ENCODE peak calls at places on chromosomes 4 and X, in four cellular contexts. Z, P, B and R are unnamed samples.

GRCh38 chr4:105189855-105190650 is 43.4 kb downstream of the TET2 start:
- DNase-seq in Z (no peak), P (no peak), B (no peak), R (no peak)

GRCh38 chr4:100907465-100908454 is 389.9 kb upstream of the EMCN start:
- DNase-seq in Z (no peak), P (peak), B (peak), R (no peak)

GRCh38 chr4:174260099-174260498 is 23.4 kb downstream of the FBXO8 start:
- DNase-seq in Z (no peak), P (peak), B (peak), R (peak)

GRCh38 chr4:173520921-173521473 is 9.0 kb downstream of the HAND2 start:
- DNase-seq in Z (no peak), P (no peak), B (no peak), R (no peak)

GRCh38 chr4:155772459-155773195 is 13.8 kb downstream of the GUCY1B1 start:
- DNase-seq in Z (no peak), P (no peak), B (no peak), R (no peak)

GRCh38 chrX:41664307-41665299 is 24.2 kb upstream of the GPR34 start:
- DNase-seq in Z (no peak), P (no peak), B (no peak), R (no peak)

GRCh38 chr4:76058302-76058701 is 16.2 kb upstream of the ART3 start:
- DNase-seq in Z (no peak), P (no peak), B (no peak), R (no peak)

GRCh38 chrX:137545711-137546651 is 19.9 kb upstream of the ZIC3 start:
- DNase-seq in Z (no peak), P (no peak), B (no peak), R (no peak)

GRCh38 chr4:184514121-184514988 is 40.0 kb upstream of the IRF2 start:
- DNase-seq in Z (peak), P (peak), B (peak), R (peak)

GRCh38 chrX:123878177-123878576 is 18.3 kb downstream of the XIAP start:
- DNase-seq in Z (no peak), P (peak), B (peak), R (no peak)

GRCh38 chrX:81791086-81791485 is 589.2 kb downstream of the SH3BGRL start:
- DNase-seq in Z (no peak), P (no peak), B (no peak), R (no peak)

GRCh38 chr4:38860788-38861424 is 4.3 kb upstream of the TLR6 start:
- DNase-seq in Z (peak), P (peak), B (peak), R (no peak)

GRCh38 chrX:97629597-97629985 is 745.9 kb downstream of the RPA4 start:
- DNase-seq in Z (no peak), P (no peak), B (no peak), R (no peak)

GRCh38 chrX:42398967-42399631 is 378.9 kb downstream of the PPP1R2C start:
- DNase-seq in Z (no peak), P (no peak), B (peak), R (no peak)

GRCh38 chr4:163663454-163664225 is 169.2 kb downstream of the TMA16 start:
- DNase-seq in Z (no peak), P (no peak), B (no peak), R (no peak)

GRCh38 chr4:911871-912490 is 20.1 kb downstream of the GAK start:
- DNase-seq in Z (no peak), P (no peak), B (no peak), R (no peak)

GRCh38 chr4:165877291-165877690 is 4.3 kb downstream of the TLL1 start:
- DNase-seq in Z (no peak), P (peak), B (peak), R (no peak)

GRCh38 chr4:33091961-33092360 is 2371.8 kb downstream of the PCDH7 start:
- DNase-seq in Z (no peak), P (peak), B (peak), R (no peak)

GRCh38 chrX:14943963-14944362 is 70.7 kb downstream of the MOSPD2 start:
- DNase-seq in Z (no peak), P (no peak), B (no peak), R (no peak)

GRCh38 chr4:140049024-140049923 is 104.7 kb downstream of the MAML3 start:
- DNase-seq in Z (peak), P (peak), B (peak), R (no peak)

GRCh38 chrX:69320116-69320515 is 154.9 kb upstream of the PJA1 start:
- DNase-seq in Z (no peak), P (no peak), B (no peak), R (no peak)

GRCh38 chr4:70306101-70306500 is 28.7 kb upstream of the CABS1 start:
- DNase-seq in Z (no peak), P (no peak), B (no peak), R (no peak)

DNA sequence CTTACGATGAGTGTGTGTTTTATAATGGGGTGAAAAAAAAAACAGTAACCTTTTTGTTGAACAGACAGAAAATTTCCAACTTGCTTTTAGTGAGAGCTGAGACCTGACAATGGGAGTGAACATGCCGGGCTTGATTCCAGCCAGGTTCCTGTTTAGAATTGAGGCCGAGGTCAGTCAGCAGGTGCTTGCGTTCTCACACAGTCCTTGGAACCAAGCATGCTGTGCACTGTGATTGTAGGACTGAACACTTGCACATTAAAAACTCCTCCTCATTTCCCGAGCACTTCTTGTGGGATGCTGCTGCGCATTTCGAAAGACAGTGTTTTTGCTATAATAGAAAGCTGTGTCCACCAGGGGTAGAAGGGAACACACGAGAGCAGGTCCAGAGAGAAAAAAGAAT is 51.8 kb downstream of the TMEM131L start:
- DNase-seq in Z (peak), P (no peak), B (no peak), R (no peak)
- H3K4me3 ChIP-seq in Z (no peak), P (no peak), B (no peak), R (no peak)

GRCh38 chrX:77412631-77413030 is 34.6 kb upstream of the FGF16 start:
- DNase-seq in Z (no peak), P (no peak), B (no peak), R (no peak)

GRCh38 chrX:77415882-77416281 is 31.3 kb upstream of the FGF16 start:
- DNase-seq in Z (no peak), P (no peak), B (no peak), R (no peak)

DNA sequence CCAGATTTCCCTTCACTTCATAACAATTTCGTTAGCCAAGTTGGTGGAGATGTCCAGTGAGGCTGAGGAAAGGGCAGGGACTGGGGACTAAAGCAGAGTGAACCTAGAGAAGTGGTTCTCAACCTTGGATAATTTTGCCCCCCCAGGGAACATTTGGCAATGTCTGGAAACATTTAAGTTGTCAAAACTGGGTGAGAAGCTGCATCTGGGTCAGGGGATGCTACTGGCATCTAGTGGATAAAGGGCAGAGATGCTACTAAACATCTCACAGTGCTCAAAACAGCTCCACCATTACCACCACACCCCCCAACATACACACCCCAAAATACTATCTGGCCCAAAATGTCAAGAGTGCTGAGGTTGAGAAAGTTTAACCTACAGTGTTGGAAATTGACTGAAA is 32.0 kb upstream of the FGF16 start:
- DNase-seq in Z (no peak), P (peak), B (peak), R (no peak)
- TF ChIP-seq CTCF in Z (no peak), P (no peak), B (peak), R (peak)

DNA sequence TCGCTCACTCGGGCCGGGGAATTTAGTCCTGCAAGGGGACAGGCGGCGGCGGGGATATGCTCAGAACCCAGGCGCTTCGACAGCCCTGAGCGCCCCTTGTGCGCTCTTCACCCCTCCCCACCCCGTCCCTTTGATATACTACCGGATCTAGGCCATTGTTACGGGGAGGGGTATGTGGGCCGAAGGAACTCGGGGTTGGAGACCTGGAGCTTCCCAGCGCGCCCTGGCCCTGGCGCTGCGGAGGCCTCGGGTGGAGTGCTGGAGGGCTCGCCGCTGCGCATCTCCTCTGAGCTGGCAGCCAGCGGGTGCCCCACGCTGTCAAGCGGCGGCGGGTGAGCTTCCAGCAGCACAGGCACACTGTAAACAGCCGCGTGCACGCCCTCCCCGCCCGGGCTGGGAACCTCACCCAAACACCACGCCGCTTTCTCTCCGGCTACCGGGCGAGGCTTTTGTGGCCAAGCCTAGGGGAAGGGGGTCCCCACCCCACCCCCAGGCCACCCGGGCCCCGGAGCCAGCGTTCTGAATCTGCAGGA is 54.5 kb upstream of the BCOR start:
- DNase-seq in Z (no peak), P (peak), B (no peak), R (no peak)
- H3K4me3 ChIP-seq in Z (no peak), P (peak), B (no peak), R (no peak)

DNA sequence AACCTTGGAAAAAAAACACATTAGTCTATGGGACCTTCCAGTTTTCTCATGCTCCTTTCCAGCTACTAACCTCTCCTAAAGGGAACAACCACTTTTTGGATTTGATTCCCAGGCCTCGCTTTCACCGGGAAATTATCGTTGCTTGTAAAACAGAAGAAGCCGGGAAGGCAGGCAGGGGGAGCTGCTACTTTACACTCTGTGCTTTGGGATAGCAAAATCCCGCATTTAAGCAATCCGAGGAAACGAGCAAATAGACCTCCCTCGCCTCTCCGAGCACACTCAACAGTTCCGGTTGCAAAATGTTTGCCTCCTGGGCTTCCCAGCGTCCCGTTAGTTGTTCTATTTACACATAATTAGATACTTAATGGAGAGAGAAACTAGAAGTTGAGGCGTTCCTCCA is 1.2 kb downstream of the CD38 start:
- DNase-seq in Z (peak), P (peak), B (peak), R (no peak)
- TF ChIP-seq CTCF in Z (no peak), P (peak), B (peak), R (peak)

GRCh38 chr4:25881187-25881586 is 18.4 kb upstream of the SEL1L3 start:
- DNase-seq in Z (no peak), P (no peak), B (no peak), R (no peak)
- H3K4me3 ChIP-seq in Z (no peak), P (no peak), B (no peak), R (no peak)

DNA sequence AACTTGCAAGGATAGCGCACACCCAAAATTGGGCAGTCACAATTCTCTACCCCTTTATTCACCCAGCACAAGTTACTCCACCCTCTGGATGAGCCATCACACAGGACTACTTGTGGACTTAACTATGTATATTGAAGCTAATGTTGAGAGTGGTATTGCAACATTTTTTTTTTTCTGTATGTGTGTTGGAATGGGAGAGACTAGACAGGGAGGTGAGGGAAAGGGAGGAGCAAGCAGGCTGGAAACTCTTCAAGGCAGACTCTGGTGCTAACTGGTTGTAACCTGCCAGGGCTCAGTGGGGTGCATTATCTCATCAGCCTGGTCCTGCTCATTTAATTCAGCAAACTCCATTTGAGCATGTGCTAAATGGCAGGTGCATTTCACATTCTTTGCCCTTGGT is 18.4 kb upstream of the CWH43 start:
- DNase-seq in Z (no peak), P (peak), B (peak), R (no peak)
- TF ChIP-seq CTCF in Z (no peak), P (no peak), B (no peak), R (no peak)

GRCh38 chr4:6688879-6689505 is 4.7 kb upstream of the S100P start:
- DNase-seq in Z (no peak), P (peak), B (peak), R (peak)

GRCh38 chr4:6692806-6693205 is 872 bp upstream of the S100P start:
- DNase-seq in Z (no peak), P (peak), B (no peak), R (no peak)

GRCh38 chr4:6687947-6688878 is 5.5 kb upstream of the S100P start:
- DNase-seq in Z (no peak), P (no peak), B (no peak), R (no peak)

GRCh38 chr4:6692379-6692778 is 1.3 kb upstream of the S100P start:
- DNase-seq in Z (no peak), P (no peak), B (no peak), R (no peak)

DNA sequence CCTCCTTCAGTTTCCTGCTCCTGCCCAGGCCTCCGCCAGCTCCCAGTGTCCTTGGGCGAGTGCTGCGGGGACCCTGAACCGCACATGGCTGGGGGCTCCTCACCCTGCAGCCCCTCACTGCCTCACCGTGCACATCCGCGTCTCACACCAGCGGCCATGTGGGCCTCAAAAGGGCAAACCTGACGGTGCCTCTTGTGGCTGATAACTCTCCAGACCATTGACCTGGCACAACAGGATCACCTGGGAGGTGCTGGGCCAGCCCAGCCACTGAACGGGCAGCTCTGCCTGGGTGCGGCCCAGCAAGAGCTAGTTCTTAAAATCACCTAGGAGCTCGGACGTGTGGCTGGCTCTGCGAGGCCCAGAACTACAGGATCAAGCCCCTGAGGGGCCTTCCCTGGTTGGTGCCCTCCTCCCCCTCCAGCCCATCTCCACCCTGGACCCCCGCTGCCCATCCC is 4.1 kb upstream of the S100P start:
- DNase-seq in Z (no peak), P (no peak), B (no peak), R (no peak)
- H3K4me3 ChIP-seq in Z (no peak), P (no peak), B (no peak), R (no peak)

GRCh38 chr4:3786196-3786869 is 20.1 kb downstream of the ADRA2C start:
- DNase-seq in Z (peak), P (no peak), B (no peak), R (no peak)
- TF ChIP-seq CTCF in Z (peak), P (no peak), B (no peak), R (no peak)